ENCODE peak calls at places on chromosome 17, in seven cellular contexts. One of them, this sample, is unnamed.

GRCh38 chr17:82297280-82297803 is 20.1 kb downstream of the CD7 start:
- DNase-seq in suprapubic skin: peak; percentile 95
- DNase-seq in sigmoid colon: peak; percentile 97
- DNase-seq in breast epithelium: peak; percentile 93
- DNase-seq in SK-N-SH: peak; percentile 54
- DNase-seq in H1: no peak
- DNase-seq in stomach: peak; percentile 87
- DNase-seq in this sample: peak; percentile 98

GRCh38 chr17:8598913-8599312 is 31.6 kb downstream of the MYH10 start:
- DNase-seq in suprapubic skin: no peak
- DNase-seq in sigmoid colon: no peak
- DNase-seq in breast epithelium: no peak
- DNase-seq in SK-N-SH: no peak
- DNase-seq in H1: no peak
- DNase-seq in stomach: no peak
- DNase-seq in this sample: no peak

GRCh38 chr17:79410681-79411080 is 200.2 kb downstream of the RBFOX3 start:
- DNase-seq in suprapubic skin: no peak
- DNase-seq in sigmoid colon: no peak
- DNase-seq in breast epithelium: no peak
- DNase-seq in SK-N-SH: no peak
- DNase-seq in H1: no peak
- DNase-seq in stomach: no peak
- DNase-seq in this sample: no peak

GRCh38 chr17:71824671-71825070 is 296.1 kb upstream of the SOX9 start:
- DNase-seq in suprapubic skin: no peak
- DNase-seq in sigmoid colon: no peak
- DNase-seq in breast epithelium: no peak
- DNase-seq in SK-N-SH: no peak
- DNase-seq in H1: no peak
- DNase-seq in stomach: no peak
- DNase-seq in this sample: no peak

GRCh38 chr17:74307984-74308773 is 17.8 kb upstream of the KIF19 start:
- DNase-seq in suprapubic skin: no peak
- DNase-seq in sigmoid colon: no peak
- DNase-seq in breast epithelium: no peak
- DNase-seq in SK-N-SH: no peak
- DNase-seq in H1: no peak
- DNase-seq in stomach: no peak
- DNase-seq in this sample: no peak

GRCh38 chr17:40561871-40562611 is 3.2 kb downstream of the CCR7 start:
- DNase-seq in suprapubic skin: peak; percentile 49
- DNase-seq in sigmoid colon: no peak
- DNase-seq in breast epithelium: no peak
- DNase-seq in SK-N-SH: no peak
- DNase-seq in H1: no peak
- DNase-seq in stomach: peak; percentile 19
- DNase-seq in this sample: no peak

GRCh38 chr17:40251576-40251975 is 32.5 kb downstream of the WIPF2 start:
- DNase-seq in suprapubic skin: no peak
- DNase-seq in sigmoid colon: peak; percentile 81
- DNase-seq in breast epithelium: no peak
- DNase-seq in SK-N-SH: no peak
- DNase-seq in H1: no peak
- DNase-seq in stomach: no peak
- DNase-seq in this sample: no peak

GRCh38 chr17:60554377-60554788 is 28.3 kb upstream of the APPBP2 start:
- DNase-seq in suprapubic skin: no peak
- DNase-seq in sigmoid colon: no peak
- DNase-seq in breast epithelium: no peak
- DNase-seq in SK-N-SH: no peak
- DNase-seq in H1: no peak
- DNase-seq in stomach: peak; percentile 66
- DNase-seq in this sample: no peak

GRCh38 chr17:29214215-29215146 is 32.2 kb upstream of the CRYBA1 start:
- DNase-seq in suprapubic skin: no peak
- DNase-seq in sigmoid colon: no peak
- DNase-seq in breast epithelium: no peak
- DNase-seq in SK-N-SH: no peak
- DNase-seq in H1: no peak
- DNase-seq in stomach: no peak
- DNase-seq in this sample: no peak

GRCh38 chr17:20955437-20956323 is 87.1 kb downstream of the USP22 start:
- DNase-seq in suprapubic skin: no peak
- DNase-seq in sigmoid colon: peak; percentile 81
- DNase-seq in breast epithelium: no peak
- DNase-seq in SK-N-SH: no peak
- DNase-seq in H1: no peak
- DNase-seq in stomach: no peak
- DNase-seq in this sample: no peak

GRCh38 chr17:78665952-78666920 is 89.0 kb upstream of the DNAH17 start:
- DNase-seq in suprapubic skin: no peak
- DNase-seq in sigmoid colon: no peak
- DNase-seq in breast epithelium: no peak
- DNase-seq in SK-N-SH: no peak
- DNase-seq in H1: no peak
- DNase-seq in stomach: no peak
- DNase-seq in this sample: no peak

GRCh38 chr17:17298108-17298507 is 5.1 kb upstream of the NT5M start:
- DNase-seq in suprapubic skin: no peak
- DNase-seq in sigmoid colon: no peak
- DNase-seq in breast epithelium: no peak
- DNase-seq in SK-N-SH: no peak
- DNase-seq in H1: no peak
- DNase-seq in stomach: no peak
- DNase-seq in this sample: no peak

GRCh38 chr17:5693821-5694220 is 109.5 kb upstream of the NLRP1 start:
- DNase-seq in suprapubic skin: no peak
- DNase-seq in sigmoid colon: no peak
- DNase-seq in breast epithelium: no peak
- DNase-seq in SK-N-SH: no peak
- DNase-seq in H1: no peak
- DNase-seq in stomach: no peak
- DNase-seq in this sample: no peak

GRCh38 chr17:67636841-67637240 is 80.9 kb upstream of the NOL11 start:
- DNase-seq in suprapubic skin: no peak
- DNase-seq in sigmoid colon: no peak
- DNase-seq in breast epithelium: no peak
- DNase-seq in SK-N-SH: no peak
- DNase-seq in H1: no peak
- DNase-seq in stomach: no peak
- DNase-seq in this sample: no peak

GRCh38 chr17:12301551-12301950 is 280.9 kb downstream of the MAP2K4 start:
- DNase-seq in suprapubic skin: no peak
- DNase-seq in sigmoid colon: no peak
- DNase-seq in breast epithelium: no peak
- DNase-seq in SK-N-SH: no peak
- DNase-seq in H1: no peak
- DNase-seq in stomach: no peak
- DNase-seq in this sample: no peak
- TF ChIP-seq POLR2AphosphoS5 in suprapubic skin: no peak
- TF ChIP-seq POLR2AphosphoS5 in sigmoid colon: no peak
- TF ChIP-seq POLR2AphosphoS5 in breast epithelium: no peak
- TF ChIP-seq POLR2AphosphoS5 in SK-N-SH: no peak
- TF ChIP-seq POLR2AphosphoS5 in H1: no peak
- TF ChIP-seq POLR2AphosphoS5 in stomach: no peak
- TF ChIP-seq POLR2AphosphoS5 in this sample: no peak

GRCh38 chr17:45783593-45784292 is 377 bp upstream of the CRHR1 start:
- DNase-seq in suprapubic skin: no peak
- DNase-seq in sigmoid colon: no peak
- DNase-seq in breast epithelium: no peak
- DNase-seq in SK-N-SH: peak; percentile 87
- DNase-seq in H1: no peak
- DNase-seq in stomach: no peak
- DNase-seq in this sample: no peak
- H3K4me3 ChIP-seq in suprapubic skin: peak overlapping the region; percentile 55
- H3K4me3 ChIP-seq in sigmoid colon: peak overlapping the region; percentile 15
- H3K4me3 ChIP-seq in breast epithelium: peak overlapping the region; percentile 85
- H3K4me3 ChIP-seq in SK-N-SH: peak overlapping the region; percentile 43
- H3K4me3 ChIP-seq in H1: peak overlapping the region; percentile 80
- H3K4me3 ChIP-seq in stomach: peak overlapping the region; percentile 64
- H3K4me3 ChIP-seq in this sample: peak overlapping the region; percentile 45

GRCh38 chr17:7218774-7219173 is 862 bp downstream of the DLG4 start:
- DNase-seq in suprapubic skin: no peak
- DNase-seq in sigmoid colon: no peak
- DNase-seq in breast epithelium: no peak
- DNase-seq in SK-N-SH: no peak
- DNase-seq in H1: no peak
- DNase-seq in stomach: no peak
- DNase-seq in this sample: no peak
- TF ChIP-seq POLR2AphosphoS5 in suprapubic skin: no peak
- TF ChIP-seq POLR2AphosphoS5 in sigmoid colon: no peak
- TF ChIP-seq POLR2AphosphoS5 in breast epithelium: no peak
- TF ChIP-seq POLR2AphosphoS5 in SK-N-SH: no peak
- TF ChIP-seq POLR2AphosphoS5 in H1: no peak
- TF ChIP-seq POLR2AphosphoS5 in stomach: no peak
- TF ChIP-seq POLR2AphosphoS5 in this sample: no peak

GRCh38 chr17:49896222-49896621 is 48.4 kb upstream of the TAC4 start:
- DNase-seq in suprapubic skin: no peak
- DNase-seq in sigmoid colon: no peak
- DNase-seq in breast epithelium: no peak
- DNase-seq in SK-N-SH: no peak
- DNase-seq in H1: no peak
- DNase-seq in stomach: no peak
- DNase-seq in this sample: no peak

GRCh38 chr17:49895812-49896211 is 47.9 kb upstream of the TAC4 start:
- DNase-seq in suprapubic skin: no peak
- DNase-seq in sigmoid colon: no peak
- DNase-seq in breast epithelium: no peak
- DNase-seq in SK-N-SH: no peak
- DNase-seq in H1: no peak
- DNase-seq in stomach: no peak
- DNase-seq in this sample: no peak

GRCh38 chr17:49891694-49892389 is 44.0 kb upstream of the TAC4 start:
- DNase-seq in suprapubic skin: no peak
- DNase-seq in sigmoid colon: no peak
- DNase-seq in breast epithelium: no peak
- DNase-seq in SK-N-SH: no peak
- DNase-seq in H1: no peak
- DNase-seq in stomach: no peak
- DNase-seq in this sample: no peak

GRCh38 chr17:49896860-49897259 is 49.0 kb upstream of the TAC4 start:
- DNase-seq in suprapubic skin: no peak
- DNase-seq in sigmoid colon: no peak
- DNase-seq in breast epithelium: no peak
- DNase-seq in SK-N-SH: no peak
- DNase-seq in H1: no peak
- DNase-seq in stomach: no peak
- DNase-seq in this sample: no peak

DNA sequence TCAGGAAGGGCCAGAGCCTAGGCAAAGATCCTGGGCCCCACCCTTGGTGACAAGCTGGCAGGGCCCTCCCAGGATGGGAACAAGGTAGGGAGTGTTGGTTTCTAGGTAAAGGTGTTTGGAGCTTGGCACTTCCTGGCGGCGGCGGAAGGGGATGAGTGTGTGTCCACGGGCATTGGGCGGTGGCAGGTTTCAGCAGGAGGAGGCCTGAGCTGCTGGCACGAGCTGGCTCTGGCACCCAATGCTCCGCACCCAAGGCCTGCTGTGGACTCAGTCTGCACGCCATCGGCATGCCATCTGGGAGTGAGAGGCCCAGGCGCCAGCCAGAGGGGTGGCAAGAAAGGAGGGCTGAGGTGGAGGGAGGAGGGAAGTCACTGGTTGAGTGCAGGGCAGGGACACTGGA is 46.9 kb upstream of the TAC4 start:
- DNase-seq in suprapubic skin: no peak
- DNase-seq in sigmoid colon: no peak
- DNase-seq in breast epithelium: peak; percentile 61
- DNase-seq in SK-N-SH: no peak
- DNase-seq in H1: no peak
- DNase-seq in stomach: no peak
- DNase-seq in this sample: no peak
- H3K4me3 ChIP-seq in suprapubic skin: no peak overlapping the region
- H3K4me3 ChIP-seq in sigmoid colon: no peak overlapping the region
- H3K4me3 ChIP-seq in breast epithelium: no peak overlapping the region
- H3K4me3 ChIP-seq in SK-N-SH: no peak overlapping the region
- H3K4me3 ChIP-seq in H1: no peak overlapping the region
- H3K4me3 ChIP-seq in stomach: no peak overlapping the region
- H3K4me3 ChIP-seq in this sample: no peak overlapping the region

GRCh38 chr17:64146418-64147109 is 16.6 kb upstream of the ERN1 start:
- DNase-seq in suprapubic skin: peak; percentile 88
- DNase-seq in sigmoid colon: peak; percentile 85
- DNase-seq in breast epithelium: peak; percentile 72
- DNase-seq in SK-N-SH: peak; percentile 73
- DNase-seq in H1: no peak
- DNase-seq in stomach: peak; percentile 65
- DNase-seq in this sample: peak; percentile 94
- TF ChIP-seq POLR2AphosphoS5 in suprapubic skin: no peak
- TF ChIP-seq POLR2AphosphoS5 in sigmoid colon: no peak
- TF ChIP-seq POLR2AphosphoS5 in breast epithelium: no peak
- TF ChIP-seq POLR2AphosphoS5 in SK-N-SH: no peak
- TF ChIP-seq POLR2AphosphoS5 in H1: peak; percentile 92
- TF ChIP-seq POLR2AphosphoS5 in stomach: peak; percentile 19
- TF ChIP-seq POLR2AphosphoS5 in this sample: no peak

DNA sequence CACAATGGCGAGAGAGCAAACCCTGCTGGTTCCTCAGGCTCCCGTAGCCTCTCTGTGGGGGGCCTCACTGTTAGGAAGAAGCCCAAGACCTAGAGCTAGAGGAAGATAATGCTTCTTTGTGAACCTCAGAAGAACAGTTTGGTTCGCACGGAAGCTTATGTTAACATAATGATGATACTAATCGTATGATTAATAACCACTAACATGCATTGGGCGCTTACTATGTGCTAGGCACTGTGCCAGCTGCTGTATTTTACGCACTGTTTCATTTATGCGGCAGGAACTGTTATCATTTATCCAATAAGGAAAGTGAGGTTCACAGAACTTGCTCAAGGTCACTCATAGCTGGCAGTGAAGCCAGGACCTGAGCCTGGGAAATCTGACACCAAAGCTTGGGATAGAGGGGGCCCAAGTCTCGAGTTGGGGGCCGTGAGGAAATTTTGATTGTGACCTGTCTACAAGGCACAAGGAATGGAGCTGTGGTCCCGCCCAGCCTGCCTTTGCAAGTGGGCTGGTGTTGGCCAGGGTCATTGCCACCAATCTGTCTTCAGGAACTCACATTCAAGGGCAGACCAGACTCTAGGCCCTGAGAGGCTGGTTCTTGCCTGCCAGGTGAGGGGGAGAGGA is 6.8 kb downstream of the PRCD start:
- DNase-seq in suprapubic skin: no peak
- DNase-seq in sigmoid colon: no peak
- DNase-seq in breast epithelium: no peak
- DNase-seq in SK-N-SH: peak; percentile 23
- DNase-seq in H1: no peak
- DNase-seq in stomach: peak; percentile 62
- DNase-seq in this sample: no peak
- H3K4me3 ChIP-seq in suprapubic skin: no peak overlapping the region
- H3K4me3 ChIP-seq in sigmoid colon: no peak overlapping the region
- H3K4me3 ChIP-seq in breast epithelium: no peak overlapping the region
- H3K4me3 ChIP-seq in SK-N-SH: peak overlapping the region; percentile 39
- H3K4me3 ChIP-seq in H1: no peak overlapping the region
- H3K4me3 ChIP-seq in stomach: no peak overlapping the region
- H3K4me3 ChIP-seq in this sample: no peak overlapping the region

GRCh38 chr17:39164675-39165143 is 1.3 kb downstream of the ARL5C start:
- DNase-seq in suprapubic skin: peak; percentile 91
- DNase-seq in sigmoid colon: peak; percentile 98
- DNase-seq in breast epithelium: peak; percentile 82
- DNase-seq in SK-N-SH: peak; percentile 98
- DNase-seq in H1: peak; percentile 91
- DNase-seq in stomach: peak; percentile 93
- DNase-seq in this sample: no peak
- TF ChIP-seq POLR2AphosphoS5 in suprapubic skin: no peak
- TF ChIP-seq POLR2AphosphoS5 in sigmoid colon: peak; percentile 59
- TF ChIP-seq POLR2AphosphoS5 in breast epithelium: no peak
- TF ChIP-seq POLR2AphosphoS5 in SK-N-SH: peak; percentile 46
- TF ChIP-seq POLR2AphosphoS5 in H1: no peak
- TF ChIP-seq POLR2AphosphoS5 in stomach: no peak
- TF ChIP-seq POLR2AphosphoS5 in this sample: peak; percentile 28